ENCODE peak calls at places on chromosome 13, in six cellular contexts. A is SJSA1, G is uterus, V is heart left ventricle, X is psoas muscle, Y is hepatocyte. S is an unnamed sample.

GRCh38 chr13:75636339-75637095 is 387 bp downstream of the LMO7 start:
- DNase-seq in A (peak; percentile 55), G (peak; percentile 16), V (no peak), X (peak; percentile 25), Y (peak; percentile 43), S (peak; percentile 19)

GRCh38 chr13:106567421-106568224 is at the start of gene ARGLU1:
- DNase-seq in A (peak; percentile 96), G (peak; percentile 92), V (peak; percentile 96), X (peak; percentile 93), Y (peak; percentile 96), S (peak; percentile 88)

GRCh38 chr13:111383591-111384440 is 63.4 kb downstream of the TEX29 start:
- DNase-seq in A (peak; percentile 50), G (no peak), V (peak; percentile 9), X (no peak), Y (no peak), S (no peak)

GRCh38 chr13:26061947-26062346 is 10.1 kb upstream of the SHISA2 start:
- DNase-seq in A (peak; percentile 56), G (no peak), V (no peak), X (no peak), Y (peak; percentile 16), S (peak; percentile 41)

GRCh38 chr13:44972956-44973581 is 16.2 kb downstream of the NUFIP1 start:
- DNase-seq in A (no peak), G (no peak), V (no peak), X (no peak), Y (peak; percentile 34), S (no peak)

GRCh38 chr13:39051157-39051556 is 12.9 kb downstream of the NHLRC3 start:
- DNase-seq in A (no peak), G (no peak), V (no peak), X (no peak), Y (peak; percentile 43), S (no peak)

GRCh38 chr13:28492527-28493367 is 2.2 kb downstream of the FLT1 start:
- DNase-seq in A (no peak), G (no peak), V (no peak), X (no peak), Y (no peak), S (no peak)

GRCh38 chr13:54004026-54004699 is 975.5 kb downstream of the OLFM4 start:
- DNase-seq in A (no peak), G (no peak), V (no peak), X (no peak), Y (no peak), S (no peak)

GRCh38 chr13:27125357-27126282 is 46.0 kb downstream of the USP12 start:
- DNase-seq in A (no peak), G (no peak), V (no peak), X (no peak), Y (no peak), S (peak; percentile 83)

GRCh38 chr13:91574756-91575155 is 176.3 kb downstream of the GPC5 start:
- DNase-seq in A (no peak), G (no peak), V (no peak), X (no peak), Y (no peak), S (no peak)

GRCh38 chr13:62512194-62513141 is 1096.8 kb upstream of the PCDH20 start:
- DNase-seq in A (no peak), G (no peak), V (no peak), X (no peak), Y (peak; percentile 53), S (peak; percentile 72)

DNA sequence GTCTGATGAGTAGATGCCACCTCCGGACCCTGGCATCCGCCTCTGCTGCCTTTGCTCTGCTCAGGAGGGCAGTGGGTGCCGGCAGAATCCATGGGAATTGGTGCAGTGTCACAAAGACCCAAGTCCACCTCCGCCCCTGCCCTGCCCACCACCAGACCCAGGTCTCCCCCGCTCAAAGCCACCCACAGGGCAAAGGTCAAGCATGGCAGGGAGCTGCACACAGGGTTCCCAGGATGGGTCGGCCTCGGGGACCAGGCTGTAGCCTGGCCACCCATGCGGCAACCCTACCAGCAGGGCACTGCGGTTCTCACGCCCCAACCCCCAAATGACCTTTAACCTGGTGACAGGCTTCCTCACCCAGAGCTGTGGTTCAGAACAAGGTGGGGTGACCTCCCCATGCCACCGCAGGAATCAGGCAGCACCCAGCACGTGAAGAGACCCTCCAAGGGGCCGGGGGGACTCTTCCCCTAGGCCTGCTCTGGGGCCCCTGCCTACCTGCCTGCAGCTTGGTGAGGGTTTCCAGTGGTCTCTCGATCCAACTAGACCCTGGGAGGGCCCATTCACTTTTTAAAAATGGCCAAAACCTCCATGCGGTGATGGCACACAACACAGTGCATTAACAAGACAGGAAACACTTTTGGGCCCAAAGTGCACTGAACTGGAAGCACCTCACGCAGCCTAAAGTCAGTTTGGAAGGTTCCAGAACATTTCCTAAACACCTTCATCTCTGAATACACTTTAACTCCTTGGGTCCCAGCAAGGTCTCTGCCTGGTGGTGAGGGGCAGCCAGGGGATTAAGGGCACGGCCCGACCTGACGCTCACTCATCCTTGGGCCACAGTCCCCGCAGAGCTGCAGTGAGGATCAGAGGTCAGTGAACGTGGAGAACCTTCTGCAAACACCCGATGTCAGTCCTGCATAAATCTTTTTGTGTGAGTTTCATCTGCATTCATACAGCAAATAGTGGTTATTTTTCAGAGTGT is 11.0 kb downstream of the GAS6 start:
- DNase-seq in A (peak; percentile 35), G (peak; percentile 16), V (peak; percentile 16), X (no peak), Y (no peak), S (no peak)
- H3K4me1 ChIP-seq in A (peaks cover 17% of the 10 kb centered on the region), G (peaks cover 21% of the 10 kb centered on the region), V (peaks cover 92% of the 10 kb centered on the region), X (peaks cover 74% of the 10 kb centered on the region), Y (peaks cover 29% of the 10 kb centered on the region), S (no peaks in the 10 kb centered on the region)

GRCh38 chr13:113855012-113855921 is 8.6 kb downstream of the GAS6 start:
- DNase-seq in A (peak; percentile 33), G (no peak), V (peak; percentile 57), X (peak; percentile 76), Y (no peak), S (no peak)

GRCh38 chr13:113856716-113857065 is 7.2 kb downstream of the GAS6 start:
- DNase-seq in A (peak; percentile 45), G (no peak), V (peak; percentile 39), X (peak; percentile 61), Y (no peak), S (no peak)

GRCh38 chr13:113859311-113860050 is 4.4 kb downstream of the GAS6 start:
- DNase-seq in A (no peak), G (no peak), V (no peak), X (no peak), Y (no peak), S (no peak)

GRCh38 chr13:113855931-113856715 is 7.8 kb downstream of the GAS6 start:
- DNase-seq in A (no peak), G (no peak), V (no peak), X (no peak), Y (no peak), S (no peak)

GRCh38 chr13:113857531-113858195 is 6.2 kb downstream of the GAS6 start:
- DNase-seq in A (no peak), G (no peak), V (no peak), X (no peak), Y (no peak), S (no peak)
- H3K4me1 ChIP-seq in A (peaks cover 10% of the 10 kb centered on the region), G (peaks cover 18% of the 10 kb centered on the region), V (peaks cover 82% of the 10 kb centered on the region), X (peaks cover 78% of the 10 kb centered on the region), Y (peaks cover 57% of the 10 kb centered on the region), S (no peaks in the 10 kb centered on the region)

GRCh38 chr13:97248243-97248642 is 26.1 kb downstream of the MBNL2 start:
- DNase-seq in A (no peak), G (no peak), V (no peak), X (no peak), Y (no peak), S (peak; percentile 30)

GRCh38 chr13:97242755-97243497 is 20.8 kb downstream of the MBNL2 start:
- DNase-seq in A (no peak), G (no peak), V (no peak), X (peak; percentile 46), Y (no peak), S (no peak)

GRCh38 chr13:97243915-97244820 is 22.0 kb downstream of the MBNL2 start:
- DNase-seq in A (no peak), G (no peak), V (no peak), X (no peak), Y (no peak), S (no peak)

GRCh38 chr13:97246596-97246995 is 24.5 kb downstream of the MBNL2 start:
- DNase-seq in A (no peak), G (no peak), V (no peak), X (no peak), Y (no peak), S (no peak)

DNA sequence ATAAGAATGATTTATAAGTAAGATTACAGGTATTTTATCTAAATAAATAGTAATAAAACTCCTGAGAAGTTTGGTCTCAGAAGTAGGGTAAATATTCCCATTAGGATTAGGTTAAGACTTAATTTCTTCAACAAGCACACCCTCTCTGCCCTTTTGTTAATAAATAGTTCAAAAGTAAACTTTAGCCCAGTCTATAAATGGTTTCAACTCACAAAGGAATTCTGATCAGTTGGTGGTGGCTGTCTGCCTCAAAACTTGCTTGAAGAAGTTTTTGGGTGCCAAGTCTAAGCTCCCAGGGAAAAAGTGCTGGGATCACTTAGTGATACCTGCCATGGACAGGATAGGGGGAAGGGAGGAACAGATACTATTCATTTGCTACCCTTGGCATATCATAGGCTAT is 22.9 kb downstream of the MBNL2 start:
- DNase-seq in A (no peak), G (no peak), V (no peak), X (no peak), Y (no peak), S (no peak)
- H3K4me1 ChIP-seq in A (peaks cover 45% of the 10 kb centered on the region), G (no peaks in the 10 kb centered on the region), V (peaks cover 99% of the 10 kb centered on the region), X (peaks cover 95% of the 10 kb centered on the region), Y (peaks cover 52% of the 10 kb centered on the region), S (peaks cover 14% of the 10 kb centered on the region)

GRCh38 chr13:34037636-34038325 is 219.8 kb downstream of the RFC3 start:
- DNase-seq in A (no peak), G (no peak), V (no peak), X (no peak), Y (no peak), S (peak; percentile 18)

GRCh38 chr13:34038326-34039068 is 220.5 kb downstream of the RFC3 start:
- DNase-seq in A (no peak), G (no peak), V (no peak), X (no peak), Y (no peak), S (no peak)

GRCh38 chr13:34039678-34040077 is 221.7 kb downstream of the RFC3 start:
- DNase-seq in A (no peak), G (no peak), V (no peak), X (no peak), Y (no peak), S (no peak)

GRCh38 chr13:34044041-34044440 is 226.1 kb downstream of the RFC3 start:
- DNase-seq in A (peak; percentile 65), G (no peak), V (no peak), X (no peak), Y (no peak), S (no peak)

DNA sequence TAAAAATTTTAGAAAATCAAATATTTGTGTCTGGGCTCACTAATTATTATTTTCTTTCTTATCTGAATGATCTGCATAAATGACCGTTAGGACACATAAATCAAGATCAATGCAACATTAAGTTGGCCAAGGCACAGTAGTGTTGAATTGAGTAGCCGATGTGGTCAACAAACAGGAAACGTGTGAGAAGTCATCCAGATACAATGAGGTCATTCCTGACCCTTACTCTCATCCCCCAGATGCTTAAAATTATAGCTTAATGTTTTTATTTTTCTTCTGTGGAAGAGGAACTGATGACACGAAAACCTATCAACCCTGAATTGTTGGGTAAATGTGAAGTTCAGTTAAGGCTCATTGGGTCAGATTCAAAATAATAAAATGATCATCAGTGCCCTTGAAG is 222.9 kb downstream of the RFC3 start:
- DNase-seq in A (no peak), G (no peak), V (no peak), X (no peak), Y (no peak), S (no peak)
- H3K4me1 ChIP-seq in A (peaks cover 52% of the 10 kb centered on the region), G (no peaks in the 10 kb centered on the region), V (no peaks in the 10 kb centered on the region), X (no peaks in the 10 kb centered on the region), Y (peaks cover 5% of the 10 kb centered on the region), S (peaks cover 13% of the 10 kb centered on the region)

S was measured in SJCRH30.